ENCODE peak calls at places on chromosomes 11 and 22, in four cellular contexts. One of them, this sample, is unnamed.

GRCh38 chr11:60781286-60782044 is 3.7 kb upstream of the MS4A10 start:
- DNase-seq in stomach: no peak
- DNase-seq in transverse colon: no peak
- DNase-seq in A549: no peak
- DNase-seq in this sample: no peak

GRCh38 chr22:46813816-46814597 is 51.6 kb downstream of the TBC1D22A start:
- DNase-seq in stomach: peak
- DNase-seq in A549: no peak
- DNase-seq in transverse colon: no peak
- DNase-seq in this sample: no peak

GRCh38 chr22:22388494-22388893 is 120.0 kb downstream of the ZNF280B start:
- DNase-seq in transverse colon: no peak
- DNase-seq in stomach: no peak
- DNase-seq in A549: no peak
- DNase-seq in this sample: no peak

GRCh38 chr11:133508448-133508847 is 23.9 kb downstream of the OPCML start:
- DNase-seq in stomach: no peak
- DNase-seq in A549: no peak
- DNase-seq in transverse colon: no peak
- DNase-seq in this sample: no peak

GRCh38 chr22:22392131-22392530 is 116.4 kb downstream of the ZNF280B start:
- DNase-seq in A549: no peak
- DNase-seq in transverse colon: no peak
- DNase-seq in stomach: no peak
- DNase-seq in this sample: no peak

GRCh38 chr11:11251394-11251970 is 101.6 kb downstream of the CSNK2A3 start:
- DNase-seq in A549: no peak
- DNase-seq in transverse colon: no peak
- DNase-seq in stomach: no peak
- DNase-seq in this sample: no peak

GRCh38 chr11:121672630-121673487 is 220.1 kb upstream of the SORL1-AS1 start:
- DNase-seq in transverse colon: no peak
- DNase-seq in A549: no peak
- DNase-seq in stomach: no peak
- DNase-seq in this sample: no peak

GRCh38 chr11:134475951-134476350 is 63.9 kb upstream of the B3GAT1 start:
- DNase-seq in stomach: no peak
- DNase-seq in transverse colon: no peak
- DNase-seq in A549: no peak
- DNase-seq in this sample: no peak

GRCh38 chr11:1390603-1391164 is 950 bp downstream of the BRSK2 start:
- DNase-seq in A549: no peak
- DNase-seq in transverse colon: no peak
- DNase-seq in stomach: no peak
- DNase-seq in this sample: no peak

GRCh38 chr11:31340903-31341572 is 28.5 kb downstream of the DCDC1 start:
- DNase-seq in A549: peak
- DNase-seq in transverse colon: no peak
- DNase-seq in stomach: no peak
- DNase-seq in this sample: no peak

GRCh38 chr11:120400564-120401364 is 64.6 kb downstream of the ARHGEF12 start:
- DNase-seq in A549: peak
- DNase-seq in transverse colon: peak
- DNase-seq in stomach: no peak
- DNase-seq in this sample: no peak

GRCh38 chr11:2302280-2302843 is 549 bp downstream of the TSPAN32 start:
- DNase-seq in A549: no peak
- DNase-seq in stomach: no peak
- DNase-seq in transverse colon: no peak
- DNase-seq in this sample: no peak

GRCh38 chr11:40204228-40204627 is 1255.2 kb downstream of the LRRC4C start:
- DNase-seq in stomach: no peak
- DNase-seq in A549: no peak
- DNase-seq in transverse colon: no peak
- DNase-seq in this sample: no peak

GRCh38 chr11:88307749-88308425 is 29.6 kb downstream of the CTSC start:
- DNase-seq in transverse colon: no peak
- DNase-seq in stomach: no peak
- DNase-seq in A549: no peak
- DNase-seq in this sample: no peak

GRCh38 chr22:26395926-26396325 is 33.1 kb upstream of the ASPHD2 start:
- DNase-seq in stomach: no peak
- DNase-seq in A549: no peak
- DNase-seq in transverse colon: no peak
- DNase-seq in this sample: no peak

GRCh38 chr11:83836883-83837654 is 550.9 kb upstream of the CCDC90B start:
- DNase-seq in A549: peak
- DNase-seq in transverse colon: peak
- DNase-seq in stomach: peak
- DNase-seq in this sample: no peak

GRCh38 chr22:24446291-24446611 is 18.9 kb downstream of the ADORA2A start:
- DNase-seq in stomach: no peak
- DNase-seq in A549: no peak
- DNase-seq in transverse colon: no peak
- DNase-seq in this sample: no peak

GRCh38 chr11:87265132-87265531 is 227.4 kb downstream of the TMEM135 start:
- DNase-seq in A549: no peak
- DNase-seq in stomach: no peak
- DNase-seq in transverse colon: no peak
- DNase-seq in this sample: no peak

GRCh38 chr11:122697636-122698167 is 42.2 kb downstream of the UBASH3B start:
- DNase-seq in stomach: no peak
- DNase-seq in transverse colon: no peak
- DNase-seq in A549: no peak
- DNase-seq in this sample: no peak

GRCh38 chr11:33892906-33893594 is 1.2 kb upstream of the LMO2 start:
- DNase-seq in A549: no peak
- DNase-seq in transverse colon: no peak
- DNase-seq in stomach: no peak
- DNase-seq in this sample: no peak
- TF ChIP-seq POLR2A in A549: no peak
- TF ChIP-seq POLR2A in transverse colon: no peak
- TF ChIP-seq POLR2A in stomach: no peak
- TF ChIP-seq POLR2A in this sample: no peak

DNA sequence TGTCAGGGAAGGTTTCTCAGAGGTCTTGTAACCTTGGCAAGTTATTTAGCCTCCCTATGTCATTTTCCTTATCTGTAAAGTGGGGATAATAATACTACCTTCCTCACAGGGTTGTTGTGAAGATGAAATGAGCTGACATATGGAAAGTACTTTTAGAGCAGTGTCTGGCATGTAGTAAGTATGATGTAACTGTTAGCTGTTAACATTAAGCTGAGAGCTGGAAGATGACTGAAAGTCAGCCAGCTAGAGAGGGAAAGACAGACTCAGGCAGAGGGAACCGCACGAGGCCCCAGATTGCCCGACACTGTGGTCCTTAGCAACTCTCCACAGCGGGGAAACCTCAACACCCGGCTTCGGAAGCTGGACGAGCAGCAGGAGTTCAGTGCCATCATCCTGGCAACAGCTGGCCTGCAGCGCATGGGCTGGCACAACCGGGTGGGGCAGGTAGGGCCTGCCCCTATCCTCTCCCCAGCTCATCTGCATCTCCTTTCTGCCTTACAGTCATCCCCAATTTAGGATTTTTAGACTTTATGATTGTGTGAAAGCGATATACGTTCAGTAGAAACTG is 6.5 kb downstream of the HMBS start:
- DNase-seq in transverse colon: no peak
- DNase-seq in stomach: no peak
- DNase-seq in A549: no peak
- DNase-seq in this sample: no peak
- TF ChIP-seq POLR2A in transverse colon: no peak
- TF ChIP-seq POLR2A in stomach: no peak
- TF ChIP-seq POLR2A in A549: no peak
- TF ChIP-seq POLR2A in this sample: no peak

GRCh38 chr11:70203749-70204465 is 811 bp downstream of the FADD start:
- DNase-seq in stomach: peak
- DNase-seq in A549: peak
- DNase-seq in transverse colon: peak
- DNase-seq in this sample: peak
- TF ChIP-seq POLR2A in stomach: no peak
- TF ChIP-seq POLR2A in A549: no peak
- TF ChIP-seq POLR2A in transverse colon: peak
- TF ChIP-seq POLR2A in this sample: no peak

DNA sequence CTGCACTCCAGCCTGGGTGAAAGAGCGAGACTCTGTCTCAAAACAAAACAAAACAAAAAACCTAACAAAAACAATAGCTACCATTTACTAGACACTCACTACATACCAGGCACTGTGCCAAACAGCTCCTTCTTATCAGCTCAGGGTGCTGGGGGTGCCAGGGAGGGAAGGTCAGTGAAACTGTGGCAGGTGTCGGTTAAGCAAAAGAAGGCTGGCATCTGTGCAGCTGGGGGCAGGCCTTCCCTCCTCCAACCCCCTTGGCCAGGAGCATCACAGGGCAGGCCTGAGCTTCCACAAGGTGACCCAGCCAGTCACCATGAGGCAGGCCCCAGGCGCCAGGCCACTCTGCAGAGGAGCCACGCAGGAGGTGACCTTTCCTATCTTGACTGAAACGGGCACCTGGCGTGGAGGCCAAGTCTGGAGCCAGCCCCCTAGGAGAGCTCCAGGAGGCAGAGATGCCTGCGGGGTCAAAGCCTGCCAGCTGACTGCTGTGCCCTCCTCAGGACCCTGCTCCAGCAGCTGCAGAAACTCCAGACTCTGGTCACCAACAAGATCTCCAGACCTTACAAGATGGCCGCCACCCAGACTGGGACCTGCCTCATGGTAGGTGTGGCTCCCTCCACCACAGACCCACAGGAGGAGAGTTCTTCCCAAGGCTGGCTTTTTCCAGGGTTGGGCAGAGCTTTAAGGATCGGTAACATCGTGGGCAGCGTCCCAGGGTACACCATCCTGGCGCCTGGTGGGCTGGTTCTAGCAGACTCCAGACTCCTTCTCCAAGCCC is 31.3 kb upstream of the DGKZ start:
- DNase-seq in transverse colon: no peak
- DNase-seq in stomach: peak
- DNase-seq in A549: no peak
- DNase-seq in this sample: no peak
- TF ChIP-seq POLR2A in transverse colon: no peak
- TF ChIP-seq POLR2A in stomach: no peak
- TF ChIP-seq POLR2A in A549: no peak
- TF ChIP-seq POLR2A in this sample: no peak

GRCh38 chr11:131734871-131735270 is 364.5 kb downstream of the NTM start:
- DNase-seq in stomach: no peak
- DNase-seq in A549: no peak
- DNase-seq in transverse colon: no peak
- DNase-seq in this sample: no peak
- TF ChIP-seq POLR2A in stomach: no peak
- TF ChIP-seq POLR2A in A549: no peak
- TF ChIP-seq POLR2A in transverse colon: no peak
- TF ChIP-seq POLR2A in this sample: no peak

GRCh38 chr11:3840870-3841425 is at the start of gene RHOG:
- DNase-seq in transverse colon: peak
- DNase-seq in A549: peak
- DNase-seq in stomach: peak
- DNase-seq in this sample: peak
- TF ChIP-seq POLR2A in transverse colon: no peak
- TF ChIP-seq POLR2A in A549: peak
- TF ChIP-seq POLR2A in stomach: no peak
- TF ChIP-seq POLR2A in this sample: no peak

GRCh38 chr11:46335271-46335670 is 12.0 kb upstream of the DGKZ start:
- DNase-seq in transverse colon: no peak
- DNase-seq in stomach: no peak
- DNase-seq in A549: no peak
- DNase-seq in this sample: no peak
- TF ChIP-seq POLR2A in transverse colon: no peak
- TF ChIP-seq POLR2A in stomach: no peak
- TF ChIP-seq POLR2A in A549: no peak
- TF ChIP-seq POLR2A in this sample: no peak